ENCODE peak calls at places on chromosomes 3 and 15, in six cellular contexts. One of them, this sample, is unnamed.

GRCh38 chr3:144105542-144105941 is 133.9 kb downstream of the DIPK2A start:
- DNase-seq in fibroblast of lung: no peak
- DNase-seq in uterus: no peak
- DNase-seq in CD4-positive, alpha-beta T cell: no peak
- DNase-seq in transverse colon: no peak
- DNase-seq in RWPE2: no peak
- DNase-seq in this sample: no peak

GRCh38 chr3:58647661-58648141 is 18.9 kb downstream of the FAM3D start:
- DNase-seq in fibroblast of lung: no peak
- DNase-seq in uterus: no peak
- DNase-seq in CD4-positive, alpha-beta T cell: no peak
- DNase-seq in transverse colon: no peak
- DNase-seq in RWPE2: no peak
- DNase-seq in this sample: no peak

GRCh38 chr3:10350324-10350985 is 29.5 kb upstream of the SEC13 start:
- DNase-seq in fibroblast of lung: no peak
- DNase-seq in uterus: no peak
- DNase-seq in CD4-positive, alpha-beta T cell: no peak
- DNase-seq in transverse colon: no peak
- DNase-seq in RWPE2: no peak
- DNase-seq in this sample: no peak

GRCh38 chr3:157098121-157098822 is 61.7 kb downstream of the CCNL1 start:
- DNase-seq in fibroblast of lung: peak
- DNase-seq in uterus: no peak
- DNase-seq in CD4-positive, alpha-beta T cell: no peak
- DNase-seq in transverse colon: no peak
- DNase-seq in RWPE2: no peak
- DNase-seq in this sample: no peak

GRCh38 chr15:39539466-39539865 is 41.4 kb upstream of the THBS1 start:
- DNase-seq in fibroblast of lung: no peak
- DNase-seq in uterus: no peak
- DNase-seq in CD4-positive, alpha-beta T cell: no peak
- DNase-seq in transverse colon: no peak
- DNase-seq in RWPE2: no peak
- DNase-seq in this sample: no peak

GRCh38 chr3:154730221-154730620 is 300.2 kb upstream of the GPR149 start:
- DNase-seq in fibroblast of lung: no peak
- DNase-seq in uterus: no peak
- DNase-seq in CD4-positive, alpha-beta T cell: no peak
- DNase-seq in transverse colon: no peak
- DNase-seq in RWPE2: no peak
- DNase-seq in this sample: no peak

GRCh38 chr3:139106013-139106932 is 61.6 kb upstream of the PRR23C start:
- DNase-seq in fibroblast of lung: no peak
- DNase-seq in uterus: no peak
- DNase-seq in CD4-positive, alpha-beta T cell: no peak
- DNase-seq in transverse colon: no peak
- DNase-seq in RWPE2: no peak
- DNase-seq in this sample: peak

GRCh38 chr15:85691350-85692240 is 103.1 kb downstream of the KLHL25 start:
- DNase-seq in fibroblast of lung: no peak
- DNase-seq in uterus: no peak
- DNase-seq in CD4-positive, alpha-beta T cell: no peak
- DNase-seq in transverse colon: peak
- DNase-seq in RWPE2: no peak
- DNase-seq in this sample: no peak

GRCh38 chr3:13705051-13705450 is 156.1 kb downstream of the FBLN2 start:
- DNase-seq in fibroblast of lung: no peak
- DNase-seq in uterus: no peak
- DNase-seq in CD4-positive, alpha-beta T cell: no peak
- DNase-seq in transverse colon: no peak
- DNase-seq in RWPE2: peak
- DNase-seq in this sample: peak

GRCh38 chr3:191198886-191199285 is at the start of gene OSTN:
- DNase-seq in fibroblast of lung: no peak
- DNase-seq in uterus: no peak
- DNase-seq in CD4-positive, alpha-beta T cell: no peak
- DNase-seq in transverse colon: no peak
- DNase-seq in RWPE2: no peak
- DNase-seq in this sample: no peak

GRCh38 chr3:13148561-13149330 is 75.5 kb upstream of the IQSEC1 start:
- DNase-seq in fibroblast of lung: no peak
- DNase-seq in uterus: no peak
- DNase-seq in CD4-positive, alpha-beta T cell: no peak
- DNase-seq in transverse colon: peak
- DNase-seq in RWPE2: no peak
- DNase-seq in this sample: no peak

GRCh38 chr15:75827691-75828090 is 15.6 kb upstream of the UBE2Q2 start:
- DNase-seq in fibroblast of lung: no peak
- DNase-seq in uterus: no peak
- DNase-seq in CD4-positive, alpha-beta T cell: no peak
- DNase-seq in transverse colon: no peak
- DNase-seq in RWPE2: peak
- DNase-seq in this sample: no peak

GRCh38 chr3:49277357-49277723 is 308 bp upstream of the C3orf62 start:
- DNase-seq in fibroblast of lung: no peak
- DNase-seq in uterus: no peak
- DNase-seq in CD4-positive, alpha-beta T cell: no peak
- DNase-seq in transverse colon: no peak
- DNase-seq in RWPE2: no peak
- DNase-seq in this sample: no peak

GRCh38 chr3:122102191-122102935 is 47.2 kb downstream of the CD86 start:
- DNase-seq in fibroblast of lung: no peak
- DNase-seq in uterus: no peak
- DNase-seq in CD4-positive, alpha-beta T cell: no peak
- DNase-seq in transverse colon: no peak
- DNase-seq in RWPE2: no peak
- DNase-seq in this sample: no peak

GRCh38 chr3:122103821-122104514 is 48.8 kb downstream of the CD86 start:
- DNase-seq in fibroblast of lung: no peak
- DNase-seq in uterus: no peak
- DNase-seq in CD4-positive, alpha-beta T cell: no peak
- DNase-seq in transverse colon: no peak
- DNase-seq in RWPE2: no peak
- DNase-seq in this sample: no peak

GRCh38 chr3:122100591-122101491 is 45.7 kb downstream of the CD86 start:
- DNase-seq in fibroblast of lung: no peak
- DNase-seq in uterus: no peak
- DNase-seq in CD4-positive, alpha-beta T cell: no peak
- DNase-seq in transverse colon: no peak
- DNase-seq in RWPE2: no peak
- DNase-seq in this sample: no peak

GRCh38 chr3:122099255-122099654 is 44.1 kb downstream of the CD86 start:
- DNase-seq in fibroblast of lung: no peak
- DNase-seq in uterus: no peak
- DNase-seq in CD4-positive, alpha-beta T cell: no peak
- DNase-seq in transverse colon: no peak
- DNase-seq in RWPE2: no peak
- DNase-seq in this sample: no peak

GRCh38 chr3:122101646-122102045 is 46.5 kb downstream of the CD86 start:
- DNase-seq in fibroblast of lung: peak
- DNase-seq in uterus: no peak
- DNase-seq in CD4-positive, alpha-beta T cell: no peak
- DNase-seq in transverse colon: no peak
- DNase-seq in RWPE2: no peak
- DNase-seq in this sample: no peak
- TF ChIP-seq CTCF in fibroblast of lung: peak
- TF ChIP-seq CTCF in uterus: no peak
- TF ChIP-seq CTCF in CD4-positive, alpha-beta T cell: peak
- TF ChIP-seq CTCF in transverse colon: peak
- TF ChIP-seq CTCF in RWPE2: peak
- TF ChIP-seq CTCF in this sample: peak

GRCh38 chr3:151379083-151379734 is 5.3 kb downstream of the P2RY12 start:
- DNase-seq in fibroblast of lung: peak
- DNase-seq in uterus: no peak
- DNase-seq in CD4-positive, alpha-beta T cell: no peak
- DNase-seq in transverse colon: peak
- DNase-seq in RWPE2: no peak
- DNase-seq in this sample: peak
- TF ChIP-seq CTCF in fibroblast of lung: peak
- TF ChIP-seq CTCF in uterus: no peak
- TF ChIP-seq CTCF in CD4-positive, alpha-beta T cell: no peak
- TF ChIP-seq CTCF in transverse colon: peak
- TF ChIP-seq CTCF in RWPE2: peak
- TF ChIP-seq CTCF in this sample: peak

GRCh38 chr15:78541744-78542034 is 1.4 kb downstream of the PSMA4 start:
- DNase-seq in fibroblast of lung: no peak
- DNase-seq in uterus: no peak
- DNase-seq in CD4-positive, alpha-beta T cell: no peak
- DNase-seq in transverse colon: no peak
- DNase-seq in RWPE2: no peak
- DNase-seq in this sample: no peak

GRCh38 chr15:78540955-78541743 is 905 bp downstream of the PSMA4 start:
- DNase-seq in fibroblast of lung: peak
- DNase-seq in uterus: no peak
- DNase-seq in CD4-positive, alpha-beta T cell: no peak
- DNase-seq in transverse colon: no peak
- DNase-seq in RWPE2: no peak
- DNase-seq in this sample: no peak

GRCh38 chr15:78538358-78538757 is 1.9 kb upstream of the PSMA4 start:
- DNase-seq in fibroblast of lung: no peak
- DNase-seq in uterus: no peak
- DNase-seq in CD4-positive, alpha-beta T cell: no peak
- DNase-seq in transverse colon: no peak
- DNase-seq in RWPE2: no peak
- DNase-seq in this sample: no peak

GRCh38 chr15:78542647-78543046 is 2.4 kb downstream of the PSMA4 start:
- DNase-seq in fibroblast of lung: no peak
- DNase-seq in uterus: no peak
- DNase-seq in CD4-positive, alpha-beta T cell: no peak
- DNase-seq in transverse colon: no peak
- DNase-seq in RWPE2: no peak
- DNase-seq in this sample: no peak

DNA sequence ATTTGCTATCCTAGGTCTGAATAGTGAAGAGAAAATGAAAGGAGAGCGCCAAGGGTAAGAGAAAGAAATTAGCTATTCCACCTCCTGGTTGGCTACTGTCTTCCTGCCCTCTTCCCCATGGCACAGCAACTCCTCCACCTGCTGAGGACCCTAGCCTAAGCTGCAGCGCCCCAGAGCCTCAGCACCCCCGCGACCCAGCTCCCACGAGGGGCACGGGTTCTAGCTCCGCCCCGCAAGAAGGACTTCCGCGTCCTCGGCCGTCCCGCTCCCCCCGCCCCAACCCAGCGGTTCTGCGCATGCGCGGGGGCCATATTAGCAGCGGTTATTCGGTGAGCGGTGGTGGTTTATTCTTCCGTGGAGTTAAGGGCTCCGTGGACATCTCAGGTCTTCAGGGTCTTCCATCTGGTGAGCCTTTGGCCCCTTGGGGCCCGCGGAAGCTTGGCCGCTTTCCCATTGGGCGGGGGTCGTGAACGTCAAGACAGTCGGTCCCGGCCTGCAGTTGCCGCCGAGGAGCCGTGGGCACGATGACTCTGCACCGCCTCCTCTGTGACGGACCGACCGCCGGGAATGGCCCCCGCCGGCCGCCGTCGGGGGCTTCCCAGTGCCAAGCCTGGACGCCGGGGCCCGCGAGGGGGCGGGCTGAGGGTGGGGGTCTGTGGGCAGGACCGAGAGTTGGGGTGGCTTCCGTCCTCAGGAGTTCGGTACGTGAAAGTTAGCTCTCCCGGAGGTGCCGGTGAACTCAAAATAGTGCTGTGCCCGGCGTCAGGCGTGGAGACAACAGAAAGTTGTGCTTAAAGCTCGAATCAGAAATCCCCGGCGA is at the start of gene PSMA4:
- DNase-seq in fibroblast of lung: peak
- DNase-seq in uterus: peak
- DNase-seq in CD4-positive, alpha-beta T cell: peak
- DNase-seq in transverse colon: peak
- DNase-seq in RWPE2: peak
- DNase-seq in this sample: peak
- TF ChIP-seq CTCF in fibroblast of lung: no peak
- TF ChIP-seq CTCF in uterus: no peak
- TF ChIP-seq CTCF in CD4-positive, alpha-beta T cell: no peak
- TF ChIP-seq CTCF in transverse colon: no peak
- TF ChIP-seq CTCF in RWPE2: no peak
- TF ChIP-seq CTCF in this sample: no peak

DNA sequence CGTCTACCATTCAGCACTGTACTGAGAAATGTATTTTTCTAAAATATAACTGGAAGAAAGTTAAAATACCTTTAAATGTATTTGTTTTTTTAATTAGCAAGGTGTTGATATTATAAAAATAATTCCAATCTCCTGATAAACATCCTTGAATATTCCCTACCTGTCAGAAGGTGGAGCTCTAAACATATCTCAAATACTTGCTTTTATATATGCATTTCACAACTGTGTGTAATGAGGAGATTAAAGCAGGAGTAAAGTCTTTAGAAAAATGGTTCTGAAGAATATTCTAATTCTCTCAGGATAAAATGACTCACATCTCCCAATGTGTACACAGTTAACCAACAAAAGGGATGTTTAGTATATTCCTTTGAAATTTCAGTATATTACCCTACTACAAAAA is 422.7 kb downstream of the PLCL2 start:
- DNase-seq in fibroblast of lung: no peak
- DNase-seq in uterus: no peak
- DNase-seq in CD4-positive, alpha-beta T cell: no peak
- DNase-seq in transverse colon: no peak
- DNase-seq in RWPE2: no peak
- DNase-seq in this sample: no peak
- TF ChIP-seq CTCF in fibroblast of lung: no peak
- TF ChIP-seq CTCF in uterus: no peak
- TF ChIP-seq CTCF in CD4-positive, alpha-beta T cell: no peak
- TF ChIP-seq CTCF in transverse colon: no peak
- TF ChIP-seq CTCF in RWPE2: peak
- TF ChIP-seq CTCF in this sample: no peak

DNA sequence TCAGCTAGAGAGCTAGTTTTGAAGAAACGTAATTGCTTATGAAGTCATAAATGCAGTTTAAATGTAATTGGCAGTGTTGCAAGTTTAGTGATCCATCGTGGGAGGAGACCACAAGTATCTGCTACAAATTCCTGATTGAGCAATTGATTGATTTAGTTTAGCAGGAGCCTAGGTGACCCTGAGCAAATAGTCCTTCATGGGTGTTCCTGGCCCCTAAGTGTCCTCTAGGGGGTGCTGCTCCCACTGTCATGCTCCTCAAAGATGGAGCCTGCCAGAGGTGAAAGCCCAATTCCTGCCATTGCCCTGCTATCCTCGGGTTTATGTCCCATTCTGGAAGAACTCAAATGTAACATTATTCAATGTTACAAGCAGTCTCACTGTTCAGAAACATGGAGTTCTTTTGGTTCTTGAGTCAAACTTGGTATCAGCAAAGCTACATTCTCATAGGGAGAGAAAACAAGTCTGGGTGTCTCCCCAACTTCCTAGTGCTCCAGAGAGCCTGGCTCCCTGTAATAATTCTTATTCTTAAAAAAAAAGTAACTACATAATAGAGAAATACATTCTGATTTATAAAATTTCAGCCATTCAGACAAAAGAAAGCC is 29.8 kb upstream of the SENP5 start:
- DNase-seq in fibroblast of lung: peak
- DNase-seq in uterus: peak
- DNase-seq in CD4-positive, alpha-beta T cell: peak
- DNase-seq in transverse colon: peak
- DNase-seq in RWPE2: no peak
- DNase-seq in this sample: no peak
- TF ChIP-seq CTCF in fibroblast of lung: peak
- TF ChIP-seq CTCF in uterus: peak
- TF ChIP-seq CTCF in CD4-positive, alpha-beta T cell: peak
- TF ChIP-seq CTCF in transverse colon: peak
- TF ChIP-seq CTCF in RWPE2: peak
- TF ChIP-seq CTCF in this sample: peak

GRCh38 chr3:31244929-31245817 is 287.6 kb upstream of the STT3B start:
- DNase-seq in fibroblast of lung: no peak
- DNase-seq in uterus: no peak
- DNase-seq in CD4-positive, alpha-beta T cell: no peak
- DNase-seq in transverse colon: no peak
- DNase-seq in RWPE2: no peak
- DNase-seq in this sample: no peak
- TF ChIP-seq CTCF in fibroblast of lung: no peak
- TF ChIP-seq CTCF in uterus: no peak
- TF ChIP-seq CTCF in CD4-positive, alpha-beta T cell: no peak
- TF ChIP-seq CTCF in transverse colon: no peak
- TF ChIP-seq CTCF in RWPE2: no peak
- TF ChIP-seq CTCF in this sample: no peak

This sample was measured in mesothelial cell of epicardium.